ENCODE peak calls at places on chromosomes 1 and 21, in eight cellular contexts. G, D, V, M, X, O, N and F are unnamed samples.

GRCh38 chr1:166151804-166152203 is 15.0 kb downstream of the FAM78B start:
- DNase-seq in V (no peak), M (no peak), G (no peak), D (no peak), X (no peak), O (no peak), N (no peak), F (no peak)

GRCh38 chr1:19752083-19752696 is 47.5 kb downstream of the TMCO4 start:
- DNase-seq in M (no peak), D (no peak), V (peak), G (no peak), N (no peak), O (no peak), X (no peak), F (no peak)

GRCh38 chr1:38559180-38559874 is 300.2 kb downstream of the RRAGC start:
- DNase-seq in G (no peak), O (peak), M (peak), X (no peak), V (no peak), D (peak), N (no peak), F (no peak)

GRCh38 chr1:9728451-9729295 is 77.1 kb downstream of the PIK3CD start:
- DNase-seq in D (no peak), M (peak), O (no peak), X (no peak), G (no peak), N (no peak), V (no peak), F (no peak)

GRCh38 chr1:237788069-237788468 is 102.7 kb downstream of the ZP4 start:
- DNase-seq in X (no peak), O (no peak), M (no peak), G (no peak), V (no peak), N (no peak), D (no peak), F (no peak)

GRCh38 chr1:38892976-38893375 is 11.6 kb upstream of the GJA9 start:
- DNase-seq in X (no peak), V (no peak), O (no peak), N (no peak), M (no peak), D (no peak), G (no peak), F (no peak)

GRCh38 chr1:226062558-226063361 is at the start of gene H3-3A:
- DNase-seq in X (peak), N (no peak), O (peak), D (peak), V (peak), M (peak), G (peak), F (no peak)

GRCh38 chr21:45397381-45397780 is 7.6 kb upstream of the COL18A1 start:
- DNase-seq in O (no peak), X (no peak), D (no peak), V (no peak), M (no peak), G (no peak), N (no peak), F (no peak)

GRCh38 chr1:45394342-45394741 is 54.1 kb upstream of the MUTYH start:
- DNase-seq in N (no peak), V (no peak), D (no peak), O (no peak), G (no peak), X (no peak), M (no peak), F (no peak)

GRCh38 chr1:59814180-59814900 is 409 bp upstream of the HOOK1 start:
- DNase-seq in D (peak), M (peak), O (peak), G (no peak), X (peak), N (no peak), V (peak), F (peak)

GRCh38 chr1:53190210-53190611 is 6.4 kb upstream of the CPT2 start:
- DNase-seq in O (no peak), X (no peak), M (no peak), G (no peak), N (no peak), V (peak), D (no peak), F (no peak)

GRCh38 chr21:46226920-46227599 is 1.5 kb downstream of the LSS start:
- DNase-seq in X (peak), D (no peak), N (peak), G (no peak), V (no peak), O (no peak), M (no peak), F (no peak)

GRCh38 chr1:183023601-183024351 is 556 bp downstream of the LAMC1 start:
- DNase-seq in X (peak), M (peak), G (no peak), V (peak), O (peak), D (peak), N (no peak), F (peak)

GRCh38 chr1:81802601-81803422 is 2.1 kb downstream of the ADGRL2 start:
- DNase-seq in V (peak), N (no peak), X (peak), O (peak), D (peak), M (no peak), G (no peak), F (no peak)

GRCh38 chr1:68308034-68308433 is 75.7 kb upstream of the WLS start:
- DNase-seq in O (no peak), V (no peak), N (no peak), G (no peak), M (no peak), D (no peak), X (no peak), F (no peak)

GRCh38 chr1:21340230-21340564 is 49.9 kb upstream of the ECE1 start:
- DNase-seq in G (no peak), X (no peak), O (peak), N (no peak), D (peak), M (no peak), V (no peak), F (no peak)

GRCh38 chr1:150321826-150322166 is 463 bp downstream of the PRPF3 start:
- DNase-seq in N (no peak), X (no peak), D (no peak), G (no peak), V (no peak), O (no peak), M (no peak), F (no peak)

GRCh38 chr1:41661428-41662060 is 177.1 kb upstream of the EDN2 start:
- DNase-seq in G (no peak), V (peak), X (no peak), N (no peak), D (no peak), M (peak), O (no peak), F (no peak)

GRCh38 chr1:103250441-103250861 is 142.1 kb upstream of the COL11A1 start:
- DNase-seq in M (no peak), G (no peak), X (peak), D (no peak), N (no peak), O (no peak), V (peak), F (peak)

GRCh38 chr1:229224308-229224707 is 46.6 kb upstream of the RAB4A start:
- DNase-seq in X (peak), N (no peak), O (no peak), M (no peak), G (no peak), D (no peak), V (no peak), F (no peak)

GRCh38 chr1:20721117-20722061 is 3.6 kb upstream of the KIF17 start:
- DNase-seq in G (no peak), N (no peak), M (no peak), O (no peak), D (peak), X (no peak), V (no peak), F (no peak)

GRCh38 chr21:41898998-41899397 is 19.9 kb upstream of the PRDM15 start:
- DNase-seq in G (no peak), N (no peak), O (no peak), V (no peak), M (no peak), X (no peak), D (no peak), F (no peak)

GRCh38 chr21:42564561-42564971 is 50.9 kb downstream of the SLC37A1 start:
- DNase-seq in D (peak), G (no peak), M (no peak), X (no peak), N (no peak), O (no peak), V (no peak), F (no peak)

GRCh38 chr1:87024936-87025537 is 110.6 kb downstream of the HS2ST1 start:
- DNase-seq in V (peak), D (no peak), N (peak), X (peak), O (no peak), M (no peak), G (peak), F (peak)

GRCh38 chr1:234899041-234899787 is 229.4 kb downstream of the TOMM20 start:
- DNase-seq in X (peak), M (no peak), N (no peak), O (peak), V (no peak), G (no peak), D (no peak), F (no peak)